ENCODE peak calls at places on chromosomes 6 and 20, in four cellular contexts. G is gastrocnemius medialis, S is IMR-90, U is ovary. E is an unnamed sample.

GRCh38 chr6:90383212-90383611 is 86.6 kb upstream of the BACH2 start:
- DNase-seq in G (no peak), S (no peak), U (no peak), E (no peak)

GRCh38 chr6:25173232-25173631 is 105.9 kb upstream of the CARMIL1 start:
- DNase-seq in G (no peak), S (peak; percentile 27), U (no peak), E (no peak)

GRCh38 chr6:20589266-20589665 is 55.0 kb downstream of the CDKAL1 start:
- DNase-seq in G (no peak), S (no peak), U (no peak), E (no peak)

GRCh38 chr6:135323202-135323668 is 142.1 kb downstream of the MYB start:
- DNase-seq in G (no peak), S (no peak), U (no peak), E (no peak)

GRCh38 chr6:84284428-84285033 is 57.1 kb upstream of the CEP162 start:
- DNase-seq in G (no peak), S (peak; percentile 2), U (no peak), E (no peak)

GRCh38 chr6:144215402-144215931 is 65.2 kb downstream of the STX11 start:
- DNase-seq in G (no peak), S (no peak), U (peak; percentile 32), E (peak; percentile 22)

GRCh38 chr6:156771761-156772160 is 5.4 kb upstream of the ARID1B start:
- DNase-seq in G (no peak), S (no peak), U (no peak), E (no peak)

GRCh38 chr6:35170166-35170565 is 29.0 kb upstream of the TCP11 start:
- DNase-seq in G (no peak), S (peak; percentile 79), U (no peak), E (no peak)

GRCh38 chr20:37111926-37112455 is 16.2 kb upstream of the RBL1 start:
- DNase-seq in G (no peak), S (no peak), U (no peak), E (no peak)

DNA sequence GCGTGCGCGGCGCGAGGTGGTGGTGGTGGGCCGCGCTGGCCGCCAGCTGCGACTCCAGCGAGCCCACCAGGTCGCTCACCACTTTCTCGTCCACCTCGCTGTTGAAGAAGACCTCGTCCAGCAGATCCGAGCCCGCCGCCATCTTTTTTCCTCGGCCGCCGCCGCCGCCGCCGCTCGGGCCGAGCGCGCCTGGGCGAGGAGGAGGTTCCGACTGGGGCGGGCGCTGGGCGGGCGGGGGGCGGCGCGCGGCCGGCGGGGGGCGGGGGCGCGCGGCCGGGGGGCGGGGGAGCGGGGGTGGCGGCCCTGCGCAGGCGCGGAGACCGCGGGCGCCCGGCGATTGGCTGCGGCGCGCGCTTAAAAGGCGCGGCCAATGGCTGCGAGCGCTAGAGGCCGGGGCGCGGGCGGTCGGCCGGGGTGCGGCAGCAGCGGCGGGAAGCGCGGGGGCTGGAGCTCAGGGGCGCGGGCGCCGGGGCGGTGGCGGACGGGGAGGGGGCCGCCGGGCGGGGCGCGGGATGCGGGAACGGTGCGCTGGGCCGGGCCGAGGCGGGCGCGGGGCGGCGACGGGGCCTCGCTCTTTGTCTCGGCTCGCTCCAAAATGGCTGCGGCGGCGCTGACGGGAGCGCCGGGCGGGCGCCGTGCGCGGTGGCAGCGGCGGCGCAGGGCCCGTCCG is at the start of gene TAF4:
- DNase-seq in G (peak; percentile 58), S (peak; percentile 60), U (peak; percentile 87), E (peak; percentile 52)
- TF ChIP-seq POLR2A in G (peak; percentile 90), S (peak; percentile 98), U (peak; percentile 60), E (peak; percentile 54)

DNA sequence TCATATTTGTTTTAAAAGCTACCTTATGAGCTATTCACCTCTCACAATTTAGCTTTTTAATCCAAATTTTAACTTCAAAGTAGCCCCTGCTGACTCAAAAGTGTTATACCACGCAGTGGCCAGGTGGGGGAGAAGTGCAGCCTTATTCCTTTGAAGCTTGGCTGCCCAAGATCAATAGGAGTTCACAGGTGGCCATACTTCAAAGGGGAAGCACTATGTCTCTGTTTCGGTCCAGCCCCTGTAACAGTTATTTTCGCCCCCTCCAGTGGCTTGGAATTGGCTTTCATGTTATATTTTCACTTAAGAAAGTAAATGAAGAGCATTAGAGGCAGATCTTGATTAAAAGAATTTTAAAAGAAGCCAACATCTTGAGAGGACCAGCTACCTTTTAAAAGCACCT is 608.4 kb downstream of the EPHA7 start:
- DNase-seq in G (no peak), S (peak; percentile 27), U (no peak), E (no peak)
- TF ChIP-seq CTCF in G (no peak), S (peak; percentile 42), U (no peak), E (peak; percentile 34)

GRCh38 chr6:158303210-158303731 is 9.0 kb upstream of the TULP4 start:
- DNase-seq in G (no peak), S (no peak), U (no peak), E (no peak)
- H3K36me3 ChIP-seq in G (no peaks in the 10 kb centered on the region), S (peaks cover 3% of the 10 kb centered on the region), U (no peaks in the 10 kb centered on the region), E (no peaks in the 10 kb centered on the region)

DNA sequence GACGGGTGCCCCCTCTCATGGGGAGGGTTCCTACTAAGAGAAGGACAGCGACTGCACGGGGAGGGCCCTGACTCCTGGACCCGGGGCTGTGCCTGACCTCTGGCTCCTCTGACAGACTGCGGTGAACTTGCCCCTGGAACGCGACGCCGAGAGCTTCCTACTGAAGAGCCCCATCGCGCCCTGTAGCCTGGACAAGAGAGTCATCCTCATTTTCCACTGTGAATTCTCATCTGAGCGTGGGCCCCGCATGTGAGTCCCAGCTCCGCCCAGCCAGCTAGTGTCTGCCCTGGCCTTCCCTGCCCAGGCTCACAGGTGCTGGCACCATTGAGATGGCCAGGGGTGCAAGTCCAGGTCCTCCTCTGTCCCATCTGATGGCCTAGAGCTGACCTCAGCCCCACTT is 7.2 kb downstream of the CDC25B start:
- DNase-seq in G (no peak), S (no peak), U (no peak), E (no peak)
- TF ChIP-seq POLR2A in G (no peak), S (no peak), U (no peak), E (no peak)

DNA sequence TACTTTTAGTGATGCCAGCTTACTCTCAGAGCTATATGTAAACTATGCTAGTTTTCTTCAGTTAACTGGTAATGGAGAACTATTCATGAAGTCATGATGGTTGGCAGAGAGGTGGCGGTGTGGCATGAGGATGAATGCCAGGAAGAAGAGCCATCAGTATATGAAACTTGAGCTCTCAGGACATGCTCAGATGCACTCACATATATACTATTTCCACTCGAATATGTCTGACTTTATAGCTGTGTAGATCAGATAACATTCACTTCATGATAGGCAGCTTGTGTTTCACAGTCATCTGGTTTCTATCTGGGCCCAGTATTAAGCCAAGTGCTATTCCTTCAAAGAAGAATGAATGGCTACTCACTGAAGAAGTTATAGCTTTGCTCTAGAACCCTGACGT is 46.2 kb upstream of the CEP85L start:
- DNase-seq in G (no peak), S (no peak), U (no peak), E (no peak)
- TF ChIP-seq CTCF in G (peak; percentile 23), S (no peak), U (no peak), E (no peak)

GRCh38 chr6:43515808-43516207 is 918 bp downstream of the YIPF3 start:
- DNase-seq in G (no peak), S (no peak), U (no peak), E (no peak)

GRCh38 chr6:43520097-43520496 is 3.2 kb downstream of the POLR1C start:
- DNase-seq in G (no peak), S (no peak), U (no peak), E (no peak)

GRCh38 chr6:43517503-43518357 is 841 bp downstream of the POLR1C start:
- DNase-seq in G (no peak), S (peak; percentile 16), U (no peak), E (no peak)

GRCh38 chr6:43516697-43517502 is at the start of the genes POLR1C and YIPF3:
- DNase-seq in G (peak; percentile 98), S (peak; percentile 97), U (peak; percentile 97), E (peak; percentile 95)

DNA sequence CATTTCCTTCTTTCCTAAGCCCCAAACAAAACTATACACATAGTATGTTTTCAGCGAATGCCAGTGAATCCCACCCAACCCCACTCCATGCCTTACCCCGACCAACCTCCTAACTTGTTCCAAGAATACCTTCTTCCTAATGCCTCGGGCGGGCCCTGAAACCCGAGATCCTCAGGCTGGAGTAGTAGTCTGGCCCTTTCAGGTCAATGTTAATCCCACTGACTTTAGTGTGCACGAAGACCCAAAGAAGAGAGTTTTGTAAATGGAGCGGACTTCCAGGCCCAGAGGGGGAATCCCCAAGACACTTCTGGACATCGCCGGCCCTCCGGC is 394 bp downstream of the YIPF3 start:
- DNase-seq in G (no peak), S (no peak), U (no peak), E (no peak)
- H3K36me3 ChIP-seq in G (no peaks in the 10 kb centered on the region), S (peaks cover 54% of the 10 kb centered on the region), U (no peaks in the 10 kb centered on the region), E (no peaks in the 10 kb centered on the region)

DNA sequence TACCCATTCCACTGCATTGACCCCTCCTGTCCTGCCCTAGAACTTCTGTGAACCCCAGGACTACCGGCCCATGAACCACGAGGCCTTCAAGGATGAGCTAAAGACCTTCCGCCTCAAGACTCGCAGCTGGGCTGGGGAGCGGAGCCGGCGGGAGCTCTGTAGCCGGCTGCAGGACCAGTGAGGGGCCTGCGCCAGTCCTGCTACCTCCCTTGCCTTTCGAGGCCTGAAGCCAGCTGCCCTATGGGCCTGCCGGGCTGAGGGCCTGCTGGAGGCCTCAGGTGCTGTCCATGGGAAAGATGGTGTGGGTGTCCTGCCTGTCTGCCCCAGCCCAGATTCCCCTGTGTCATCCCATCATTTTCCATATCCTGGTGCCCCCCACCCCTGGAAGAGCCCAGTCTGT is 8.7 kb downstream of the CDC25B start:
- DNase-seq in G (no peak), S (no peak), U (no peak), E (no peak)
- TF ChIP-seq POLR2A in G (no peak), S (no peak), U (no peak), E (no peak)

DNA sequence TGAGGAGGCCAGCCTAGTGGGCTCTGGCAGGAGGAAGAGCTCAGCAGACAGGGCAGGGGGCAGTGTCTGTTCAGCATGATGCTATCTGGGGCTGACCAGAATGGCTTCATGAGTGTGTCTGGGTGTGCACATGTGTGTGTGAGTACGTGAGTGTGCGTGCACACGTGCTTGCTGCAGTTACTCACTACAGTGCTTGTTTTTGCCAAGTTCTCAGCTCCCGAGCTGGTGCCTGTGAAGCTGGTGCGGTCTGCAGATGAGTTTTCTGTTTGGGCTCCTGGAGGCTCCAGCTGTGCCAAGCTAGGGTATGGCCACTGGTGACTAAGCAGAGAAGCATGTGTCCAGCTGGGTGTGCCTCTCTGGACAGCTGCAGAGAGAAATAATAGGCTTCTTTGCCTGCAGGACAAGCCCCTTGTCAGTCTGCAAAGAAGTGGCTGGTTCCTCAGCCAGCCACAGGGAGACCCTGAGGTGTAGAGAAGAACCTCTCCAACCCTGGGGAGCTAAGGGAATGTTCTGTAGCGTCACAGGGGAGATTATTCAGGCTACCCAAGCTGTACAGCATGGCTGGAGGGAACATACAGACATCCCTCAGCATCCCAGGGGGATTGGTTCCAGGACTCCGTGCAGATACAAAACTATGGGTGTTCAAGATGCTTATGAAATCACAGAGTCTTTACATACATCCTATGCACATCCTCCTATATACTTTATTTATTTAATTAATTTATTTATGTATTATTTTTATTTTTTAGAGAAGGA is 40.2 kb upstream of the FAM50B start:
- DNase-seq in G (peak; percentile 63), S (peak; percentile 90), U (no peak), E (peak; percentile 56)
- TF ChIP-seq CTCF in G (peak; percentile 15), S (peak; percentile 21), U (no peak), E (no peak)

E was measured in tibial nerve.